ENCODE peak calls at places on chromosomes 11 and 22, in six cellular contexts. C is right lobe of liver, P is neural progenitor cell, Q is cardiac muscle cell, B is Peyer's patch, L is pancreas. T is an unnamed sample.

GRCh38 chr11:95487391-95487790 is 256.4 kb upstream of the SESN3 start:
- DNase-seq in C (no peak), Q (no peak), L (no peak), B (peak; percentile 66), P (no peak), T (no peak)

GRCh38 chr11:132914600-132914999 is 617.7 kb downstream of the OPCML start:
- DNase-seq in P (no peak), C (no peak), Q (no peak), B (no peak), L (no peak), T (no peak)

GRCh38 chr22:46854125-46854870 is 91.8 kb downstream of the TBC1D22A start:
- DNase-seq in L (no peak), C (peak; percentile 63), P (no peak), B (peak; percentile 61), Q (no peak), T (peak; percentile 53)

GRCh38 chr11:119488256-119488995 is 65.5 kb upstream of the THY1 start:
- DNase-seq in P (no peak), C (no peak), B (peak; percentile 17), L (no peak), Q (no peak), T (no peak)

GRCh38 chr22:36322602-36322915 is 65.2 kb downstream of the MYH9 start:
- DNase-seq in P (no peak), C (no peak), B (no peak), L (no peak), Q (no peak), T (no peak)

GRCh38 chr11:55697817-55698216 is 35.8 kb downstream of the OR4C6 start:
- DNase-seq in Q (no peak), L (no peak), B (no peak), P (no peak), C (no peak), T (no peak)

GRCh38 chr11:43944761-43945311 is 2.4 kb downstream of the C11orf96 start:
- DNase-seq in Q (peak; percentile 44), L (peak; percentile 72), C (peak; percentile 88), P (peak; percentile 58), B (peak; percentile 86), T (peak; percentile 81)

GRCh38 chr22:37906364-37907008 is 389 bp downstream of the MICALL1 start:
- DNase-seq in B (peak; percentile 70), Q (peak; percentile 19), P (peak; percentile 55), L (no peak), C (no peak), T (peak; percentile 19)

GRCh38 chr11:45100338-45100737 is 46.1 kb upstream of the PRDM11 start:
- DNase-seq in C (no peak), L (no peak), B (peak; percentile 27), P (peak; percentile 47), Q (no peak), T (no peak)

GRCh38 chr11:128474036-128474874 is 113.1 kb downstream of the ETS1 start:
- DNase-seq in P (peak; percentile 54), C (no peak), B (no peak), Q (no peak), L (no peak), T (no peak)

GRCh38 chr22:49592780-49593501 is 234.7 kb downstream of the BRD1 start:
- DNase-seq in L (no peak), Q (no peak), C (peak; percentile 13), P (no peak), B (peak; percentile 36), T (no peak)

GRCh38 chr11:104588975-104589374 is 309.3 kb downstream of the CASP12 start:
- DNase-seq in L (no peak), C (no peak), P (no peak), B (no peak), Q (peak; percentile 26), T (no peak)

GRCh38 chr11:112555491-112556364 is 295.1 kb upstream of the PLET1 start:
- DNase-seq in B (peak; percentile 75), C (peak; percentile 60), P (peak; percentile 75), Q (peak; percentile 79), L (peak; percentile 66), T (peak; percentile 63)

GRCh38 chr11:116660011-116660410 is 112.8 kb downstream of the BUD13 start:
- DNase-seq in C (no peak), Q (no peak), B (no peak), L (no peak), P (no peak), T (no peak)

GRCh38 chr11:2388431-2389024 is 11.4 kb downstream of the CD81 start:
- DNase-seq in Q (no peak), C (no peak), P (no peak), L (no peak), B (no peak), T (no peak)

GRCh38 chr11:2390871-2391662 is 9.5 kb upstream of the TSSC4 start:
- DNase-seq in B (no peak), L (no peak), C (no peak), Q (no peak), P (peak; percentile 41), T (no peak)

GRCh38 chr11:2387266-2387982 is 10.3 kb downstream of the CD81 start:
- DNase-seq in Q (no peak), C (no peak), B (no peak), L (no peak), P (peak; percentile 32), T (no peak)

GRCh38 chr11:2390091-2390870 is 10.3 kb upstream of the TSSC4 start:
- DNase-seq in C (no peak), P (no peak), B (no peak), Q (no peak), L (no peak), T (no peak)

DNA sequence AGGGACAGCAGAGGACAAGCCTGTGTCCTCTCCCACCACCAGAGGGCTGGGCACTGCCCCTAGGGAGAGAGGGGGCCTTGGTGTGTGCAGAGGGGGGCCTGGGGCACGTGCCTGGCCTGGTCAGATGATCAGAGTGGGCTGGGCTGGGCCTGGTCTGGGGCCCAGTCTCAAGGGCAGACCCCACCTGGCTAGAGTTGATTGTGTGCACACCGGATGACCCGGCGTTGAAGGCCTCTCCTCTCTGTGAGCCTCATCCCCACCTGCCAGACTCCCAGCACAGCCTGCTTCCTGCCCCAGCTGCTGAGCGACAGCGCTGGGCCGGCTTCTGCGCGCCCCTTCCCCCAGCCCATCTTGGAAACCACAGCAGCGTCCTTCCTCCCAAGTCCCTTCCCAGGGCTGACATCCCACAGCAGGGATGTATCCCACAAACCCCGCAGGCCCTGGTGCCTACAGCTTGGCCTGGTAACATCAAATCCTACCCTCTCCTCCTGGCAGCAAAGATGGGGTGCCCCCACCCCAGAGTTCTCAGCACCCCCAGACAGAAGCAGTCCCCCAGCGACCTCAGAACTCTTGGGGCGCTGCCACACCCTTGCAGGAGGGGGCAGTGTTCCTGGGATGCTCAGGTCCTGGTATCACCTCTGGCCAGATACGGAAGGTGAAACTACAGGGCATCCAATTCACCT is 11.1 kb upstream of the TSSC4 start:
- DNase-seq in C (no peak), P (no peak), L (no peak), Q (no peak), B (no peak), T (no peak)
- TF ChIP-seq CTCF in C (no peak), P (no peak), L (no peak), Q (no peak), B (no peak), T (no peak)

GRCh38 chr11:114362958-114363357 is 37.4 kb downstream of the C11orf71 start:
- DNase-seq in Q (no peak), B (no peak), P (no peak), L (no peak), C (no peak), T (no peak)

GRCh38 chr11:114366331-114367243 is 33.7 kb downstream of the C11orf71 start:
- DNase-seq in L (no peak), C (no peak), Q (no peak), B (no peak), P (no peak), T (no peak)

GRCh38 chr11:114368918-114369680 is 31.2 kb downstream of the C11orf71 start:
- DNase-seq in L (no peak), P (no peak), Q (no peak), B (no peak), C (no peak), T (no peak)

DNA sequence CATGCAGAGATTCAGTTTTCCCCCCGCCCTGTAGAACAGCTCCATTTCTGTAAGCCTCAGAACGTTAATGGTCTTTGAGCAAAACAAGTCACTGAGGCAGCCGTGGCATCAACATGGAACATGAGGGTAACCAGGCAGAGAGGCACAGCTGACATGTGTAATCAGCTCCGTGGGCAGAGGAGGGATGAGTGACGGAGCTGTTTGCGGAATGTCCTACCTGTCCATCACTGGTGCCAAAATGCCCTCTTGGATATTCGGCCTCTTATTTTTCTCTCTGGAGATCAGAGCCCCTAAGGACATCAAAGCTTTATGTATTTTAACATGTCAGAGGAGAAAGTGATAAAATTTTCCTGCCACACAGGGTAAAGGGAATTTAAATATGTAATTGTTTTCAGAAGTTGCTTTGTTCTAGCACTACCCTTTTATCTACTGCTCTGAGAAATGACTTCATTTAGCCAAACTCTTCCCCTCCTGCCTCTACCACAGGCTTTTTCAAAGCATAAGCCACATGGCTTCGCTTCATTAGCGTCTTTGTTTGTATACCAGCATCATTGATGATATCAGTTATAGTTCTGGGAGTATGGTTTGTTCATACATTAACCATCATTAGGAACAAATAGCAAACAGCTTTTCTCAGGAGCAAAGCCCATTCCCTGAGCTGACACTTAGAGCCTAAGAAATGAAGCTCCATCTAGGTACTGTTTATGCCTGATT is 32.9 kb downstream of the C11orf71 start:
- DNase-seq in Q (no peak), L (no peak), C (no peak), B (no peak), P (no peak), T (no peak)
- H3K4me3 ChIP-seq in Q (no peak overlapping the region), L (no peak overlapping the region), C (no peak overlapping the region), B (no peak overlapping the region), P (no peak overlapping the region), T (no peak overlapping the region)

GRCh38 chr11:74310857-74311256 is 583 bp downstream of the P4HA3 start:
- DNase-seq in Q (no peak), P (no peak), B (no peak), C (no peak), L (no peak), T (no peak)
- H3K4me1 ChIP-seq in Q (no peaks in the 10 kb centered on the region), P (no peaks in the 10 kb centered on the region), B (no peaks in the 10 kb centered on the region), C (no peaks in the 10 kb centered on the region), L (no peaks in the 10 kb centered on the region), T (no peaks in the 10 kb centered on the region)

GRCh38 chr11:67261942-67262681 is 4.2 kb upstream of the GRK2 start:
- DNase-seq in C (no peak), B (peak; percentile 53), Q (no peak), L (no peak), P (no peak), T (peak; percentile 21)
- TF ChIP-seq CTCF in C (no peak), B (no peak), Q (no peak), L (no peak), P (no peak), T (no peak)

GRCh38 chr11:9570313-9570712 is 3.2 kb upstream of the WEE1 start:
- DNase-seq in Q (no peak), L (no peak), B (no peak), P (no peak), C (no peak), T (no peak)

GRCh38 chr11:9571071-9571765 is 2.3 kb upstream of the WEE1 start:
- DNase-seq in P (no peak), L (no peak), C (no peak), B (no peak), Q (no peak), T (no peak)

GRCh38 chr11:9573054-9573774 is at the start of gene WEE1:
- DNase-seq in L (peak; percentile 99), B (peak; percentile 99), P (peak; percentile 98), Q (peak; percentile 97), C (peak; percentile 99), T (peak; percentile 98)

GRCh38 chr11:9569588-9570164 is 3.8 kb upstream of the WEE1 start:
- DNase-seq in B (no peak), L (no peak), Q (no peak), C (no peak), P (no peak), T (no peak)

GRCh38 chr11:9571766-9572120 is 1.7 kb upstream of the WEE1 start:
- DNase-seq in L (no peak), Q (no peak), B (no peak), C (no peak), P (no peak), T (no peak)
- H3K4me3 ChIP-seq in L (no peak overlapping the region), Q (no peak overlapping the region), B (no peak overlapping the region), C (no peak overlapping the region), P (no peak overlapping the region), T (no peak overlapping the region)

T was measured in heart right ventricle.